ENCODE peak calls at places on chromosomes 2 and 18, in four cellular contexts. Q is neuronal stem cell, E is hypothalamus, Z is HT1080. N is an unnamed sample.

GRCh38 chr2:174180165-174180724 is 68.1 kb downstream of the OLA1 start:
- DNase-seq in Q (no peak), Z (no peak), E (no peak), N (no peak)

GRCh38 chr2:46335404-46335965 is 38.3 kb downstream of the EPAS1 start:
- DNase-seq in Q (peak; percentile 20), E (no peak), Z (no peak), N (no peak)

GRCh38 chr2:225814554-225814953 is 415.0 kb downstream of the NYAP2 start:
- DNase-seq in Q (no peak), E (no peak), Z (no peak), N (no peak)

GRCh38 chr2:233346930-233347329 is 7.4 kb upstream of the DGKD start:
- DNase-seq in Z (no peak), Q (no peak), E (no peak), N (no peak)

GRCh38 chr18:57534535-57534934 is 52.0 kb downstream of the FECH start:
- DNase-seq in Z (no peak), Q (no peak), E (no peak), N (no peak)

GRCh38 chr2:150472122-150472899 is 15.2 kb downstream of the RND3 start:
- DNase-seq in Z (peak; percentile 79), E (no peak), Q (no peak), N (no peak)

GRCh38 chr2:237648016-237648381 is 20.6 kb downstream of the LRRFIP1 start:
- DNase-seq in Z (no peak), E (no peak), Q (no peak), N (no peak)

GRCh38 chr18:7926526-7926925 is 359.4 kb downstream of the PTPRM start:
- DNase-seq in Z (no peak), E (no peak), Q (no peak), N (no peak)

GRCh38 chr2:180717588-180717987 is 262.8 kb upstream of the UBE2E3 start:
- DNase-seq in Z (no peak), Q (no peak), E (no peak), N (no peak)

GRCh38 chr2:61910603-61911002 is 5.1 kb downstream of the COMMD1 start:
- DNase-seq in Q (no peak), Z (no peak), E (no peak), N (no peak)

GRCh38 chr2:8303322-8303832 is 378.5 kb upstream of the ID2 start:
- DNase-seq in E (no peak), Z (no peak), Q (no peak), N (peak; percentile 63)

N was measured in dorsolateral prefrontal cortex.